ENCODE peak calls at places on chromosome 17, in four cellular contexts. B is GM12878, U is HepG2, K is H1. Q is an unnamed sample.

GRCh38 chr17:9022553-9023388 is 1.5 kb downstream of the NTN1 start:
- DNase-seq in B (no peak), U (no peak), K (no peak), Q (peak; percentile 27)

GRCh38 chr17:37368577-37368976 is 7.2 kb upstream of the C17orf78 start:
- DNase-seq in U (no peak), K (no peak), B (no peak), Q (no peak)

GRCh38 chr17:60481604-60482003 is 44.4 kb downstream of the APPBP2 start:
- DNase-seq in U (no peak), K (no peak), B (no peak), Q (no peak)

GRCh38 chr17:60640503-60640902 is 37.1 kb upstream of the BCAS3 start:
- DNase-seq in U (peak; percentile 50), K (no peak), B (no peak), Q (no peak)

GRCh38 chr17:30450125-30451027 is 26.8 kb upstream of the GOSR1 start:
- DNase-seq in U (peak; percentile 94), K (no peak), B (no peak), Q (no peak)

GRCh38 chr17:58565389-58566311 is 51.2 kb upstream of the MTMR4 start:
- DNase-seq in K (peak; percentile 29), U (no peak), B (no peak), Q (no peak)

GRCh38 chr17:67245694-67246397 is 850 bp upstream of the HELZ start:
- DNase-seq in B (no peak), U (peak; percentile 81), K (no peak), Q (peak; percentile 93)

GRCh38 chr17:64081802-64082799 is 47.8 kb downstream of the ERN1 start:
- DNase-seq in B (peak; percentile 72), K (no peak), U (peak; percentile 93), Q (peak; percentile 76)

GRCh38 chr17:59829217-59830006 is 63.3 kb downstream of the TUBD1 start:
- DNase-seq in B (peak; percentile 100), U (peak; percentile 97), K (no peak), Q (peak; percentile 44)

GRCh38 chr17:56690441-56691291 is 97.2 kb downstream of the NOG start:
- DNase-seq in B (no peak), U (no peak), K (no peak), Q (no peak)

GRCh38 chr17:29042679-29043538 is at the start of gene PIPOX:
- DNase-seq in B (peak; percentile 30), U (peak; percentile 90), K (peak; percentile 94), Q (peak; percentile 76)

GRCh38 chr17:66915204-66915611 is 49.3 kb upstream of the CACNG4 start:
- DNase-seq in K (no peak), B (no peak), U (peak; percentile 21), Q (peak; percentile 76)

GRCh38 chr17:50903604-50904521 is 37.7 kb upstream of the TOB1 start:
- DNase-seq in U (no peak), K (no peak), B (no peak), Q (no peak)

GRCh38 chr17:72466199-72466598 is 345.4 kb downstream of the SOX9 start:
- DNase-seq in K (no peak), U (peak; percentile 48), B (peak; percentile 75), Q (no peak)

GRCh38 chr17:58265266-58265665 is 15.5 kb downstream of the MPO start:
- DNase-seq in U (no peak), K (no peak), B (no peak), Q (no peak)

GRCh38 chr17:82694647-82695046 is 3.9 kb downstream of the RAB40B start:
- DNase-seq in B (no peak), K (no peak), U (no peak), Q (no peak)

GRCh38 chr17:62790554-62790953 is 17.6 kb downstream of the MARCHF10 start:
- DNase-seq in B (no peak), K (no peak), U (no peak), Q (no peak)

GRCh38 chr17:50283246-50283645 is 9.0 kb downstream of the TMEM92 start:
- DNase-seq in U (no peak), B (peak; percentile 46), K (no peak), Q (no peak)

GRCh38 chr17:2049333-2050245 is 5.3 kb upstream of the HIC1 start:
- DNase-seq in K (no peak), U (no peak), B (no peak), Q (peak; percentile 95)

GRCh38 chr17:58302171-58302918 is 21.6 kb upstream of the MPO start:
- DNase-seq in U (no peak), B (no peak), K (no peak), Q (peak; percentile 20)

GRCh38 chr17:82407255-82407654 is 10.9 kb upstream of the HEXD start:
- DNase-seq in U (no peak), K (no peak), B (no peak), Q (no peak)

GRCh38 chr17:4405038-4405669 is 28.6 kb upstream of the SPNS3 start:
- DNase-seq in B (peak; percentile 42), U (no peak), K (no peak), Q (no peak)

GRCh38 chr17:79046501-79047280 is 22.7 kb downstream of the C1QTNF1 start:
- DNase-seq in B (no peak), K (no peak), U (no peak), Q (peak; percentile 92)

GRCh38 chr17:31415004-31415454 is 23.6 kb downstream of the RAB11FIP4 start:
- DNase-seq in B (no peak), U (peak; percentile 11), K (no peak), Q (no peak)

GRCh38 chr17:78924481-78925151 is 571 bp downstream of the TIMP2 start:
- DNase-seq in K (no peak), B (no peak), U (no peak), Q (peak; percentile 77)

GRCh38 chr17:32746698-32747097 is 130.2 kb downstream of the MYO1D start:
- DNase-seq in U (no peak), B (no peak), K (no peak), Q (no peak)

GRCh38 chr17:43556292-43556691 is 10.2 kb upstream of the ETV4 start:
- DNase-seq in K (no peak), U (no peak), B (no peak), Q (no peak)

GRCh38 chr17:71922439-71922838 is 198.4 kb upstream of the SOX9 start:
- DNase-seq in K (no peak), U (no peak), B (peak; percentile 20), Q (no peak)

GRCh38 chr17:70629902-70630301 is 460.6 kb downstream of the KCNJ2 start:
- DNase-seq in K (no peak), U (no peak), B (no peak), Q (peak; percentile 43)

GRCh38 chr17:74335529-74336062 is 9.6 kb downstream of the KIF19 start:
- DNase-seq in K (no peak), B (no peak), U (no peak), Q (no peak)

GRCh38 chr17:74336307-74336706 is 10.3 kb downstream of the KIF19 start:
- DNase-seq in K (no peak), B (no peak), U (no peak), Q (no peak)

GRCh38 chr17:74339537-74340195 is 13.6 kb downstream of the KIF19 start:
- DNase-seq in B (no peak), U (no peak), K (no peak), Q (no peak)

GRCh38 chr17:74340470-74341023 is 14.5 kb downstream of the KIF19 start:
- DNase-seq in B (no peak), U (peak; percentile 56), K (no peak), Q (peak; percentile 41)

DNA sequence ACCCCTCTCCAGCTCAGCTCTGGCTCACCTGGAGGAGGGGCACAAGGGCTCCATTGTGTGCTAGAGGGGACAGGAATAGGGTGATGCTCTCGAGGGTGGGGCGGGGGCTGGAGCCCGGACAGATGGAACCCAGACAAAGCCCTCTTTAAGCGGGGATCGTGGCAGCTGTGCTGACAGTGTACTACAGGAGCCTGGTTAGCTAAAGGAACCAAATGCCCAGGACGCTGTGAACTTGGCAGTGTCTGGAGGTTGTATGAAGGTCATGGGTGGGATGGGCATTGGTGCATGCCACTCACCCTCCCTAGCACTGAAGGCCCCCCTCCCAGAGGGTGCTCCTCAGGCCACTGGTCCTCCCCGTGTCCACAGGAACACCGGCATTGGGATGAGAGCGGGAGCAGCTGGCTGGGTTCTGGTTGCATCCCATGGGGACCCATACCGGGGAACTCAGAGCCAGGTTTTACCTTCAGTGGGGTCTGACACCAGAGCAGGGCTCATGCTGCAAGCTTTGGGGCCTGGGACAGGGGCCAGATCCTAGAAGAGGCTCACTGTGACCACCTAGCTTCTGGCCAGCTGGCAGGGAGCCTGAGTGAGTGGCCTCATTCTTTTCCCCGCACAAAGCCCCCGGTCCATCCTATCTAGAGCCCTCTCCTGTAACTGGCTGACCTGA is 11.9 kb downstream of the KIF19 start:
- DNase-seq in U (no peak), B (no peak), K (no peak), Q (peak; percentile 36)
- H3K4me2 ChIP-seq in U (no peak overlapping the region), B (no peak overlapping the region), K (no peak overlapping the region), Q (no peak overlapping the region)

DNA sequence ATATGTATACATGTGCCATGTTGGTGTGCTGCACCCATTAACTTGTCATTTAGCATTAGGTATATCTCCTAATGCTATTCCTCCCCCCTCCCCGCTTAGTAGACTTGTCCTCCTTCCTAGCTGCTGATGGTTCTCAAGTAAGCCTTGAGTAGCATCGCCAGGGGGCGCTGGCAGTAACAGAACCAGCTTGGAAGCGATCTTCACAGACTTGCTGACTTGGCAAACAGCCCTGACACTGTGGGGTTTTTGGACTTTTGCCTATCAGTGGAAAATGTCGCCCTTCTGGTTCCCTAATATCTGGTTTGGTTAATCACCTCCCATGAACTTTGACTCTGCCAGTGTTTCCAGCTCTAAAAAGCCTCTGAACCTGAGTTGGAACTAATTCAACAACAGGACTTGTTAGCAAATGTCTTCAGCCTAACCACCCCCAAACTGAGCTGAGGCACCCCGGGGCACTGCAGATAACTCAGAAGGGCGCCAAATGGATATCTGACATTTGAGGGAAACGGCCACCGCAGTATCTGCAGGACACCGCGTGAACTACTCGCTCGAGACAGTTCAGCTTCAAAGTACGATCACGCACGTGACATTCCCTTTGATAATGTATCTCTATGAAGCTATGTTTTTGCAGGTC is 15.4 kb upstream of the SPATA32 start:
- DNase-seq in U (peak; percentile 92), B (peak; percentile 66), K (peak; percentile 84), Q (peak; percentile 67)
- TF ChIP-seq TCF12 in U (no peak), B (no peak), K (no peak), Q (no peak)

GRCh38 chr17:65558683-65559311 is 2.7 kb downstream of the AXIN2 start:
- DNase-seq in K (no peak), B (no peak), U (no peak), Q (peak; percentile 64)
- H3K4me2 ChIP-seq in K (peak overlapping the region; percentile 88), B (peak overlapping the region; percentile 48), U (no peak overlapping the region), Q (peak overlapping the region; percentile 100)

DNA sequence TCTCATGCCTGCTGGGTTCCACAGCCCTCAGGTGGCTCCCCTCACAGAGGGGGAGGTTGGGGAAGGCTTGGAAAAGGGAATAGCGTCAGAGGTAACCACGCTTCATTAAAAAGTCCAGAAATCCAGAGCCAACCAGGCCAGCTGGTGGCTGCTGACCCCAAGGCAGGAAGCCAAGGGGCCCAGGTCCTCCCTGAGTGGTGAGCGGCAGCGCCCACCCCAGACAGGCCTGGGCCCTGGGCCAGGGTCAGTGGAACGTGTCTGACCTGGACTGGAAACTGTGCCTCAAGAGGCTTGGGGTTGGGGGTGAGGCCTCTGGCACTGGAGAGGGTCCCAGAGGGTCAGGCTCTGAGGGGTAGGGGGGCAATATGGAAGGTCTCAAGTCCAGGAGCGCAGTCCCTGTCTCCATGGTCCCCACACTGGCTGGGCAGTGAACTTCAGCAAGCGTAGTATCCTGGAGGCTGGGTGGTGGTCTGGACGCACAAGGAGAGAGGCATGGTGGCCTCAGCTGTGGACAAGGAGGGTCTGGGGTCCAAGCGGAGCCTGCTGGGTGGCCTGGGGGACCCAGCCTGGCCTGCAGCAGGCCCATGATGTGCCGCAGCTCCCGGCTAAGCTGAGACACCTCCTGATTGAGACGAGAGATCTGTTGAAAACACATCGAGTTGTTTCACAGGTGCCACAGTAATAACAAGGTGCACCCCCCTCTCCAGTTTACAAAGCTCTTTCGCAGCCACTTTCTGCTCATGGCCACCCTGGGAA is 5.2 kb upstream of the RAB5C start:
- DNase-seq in K (no peak), B (no peak), U (no peak), Q (no peak)
- TF ChIP-seq TCF12 in K (no peak), B (no peak), U (no peak), Q (no peak)

Q was measured in SK-N-SH.